ENCODE peak calls at places on chromosomes 3 and 15, in ten cellular contexts. One of them, this sample, is unnamed.

GRCh38 chr3:63500196-63500595 is 152.3 kb upstream of the SNTN start:
- DNase-seq in breast epithelium: no peak
- DNase-seq in sigmoid colon: no peak
- DNase-seq in transverse colon: peak
- DNase-seq in Panc1: no peak
- DNase-seq in K562: no peak
- DNase-seq in SK-N-SH: no peak
- DNase-seq in GM23338: no peak
- DNase-seq in esophagus muscularis mucosa: no peak
- DNase-seq in endothelial cell of umbilical vein: no peak
- DNase-seq in this sample: no peak

GRCh38 chr15:62711691-62712454 is 330.7 kb upstream of the TPM1 start:
- DNase-seq in esophagus muscularis mucosa: no peak
- DNase-seq in Panc1: no peak
- DNase-seq in K562: no peak
- DNase-seq in sigmoid colon: no peak
- DNase-seq in endothelial cell of umbilical vein: peak
- DNase-seq in breast epithelium: no peak
- DNase-seq in SK-N-SH: no peak
- DNase-seq in transverse colon: no peak
- DNase-seq in GM23338: no peak
- DNase-seq in this sample: no peak

GRCh38 chr3:98038241-98038640 is 3.1 kb upstream of the GABRR3 start:
- DNase-seq in K562: no peak
- DNase-seq in sigmoid colon: no peak
- DNase-seq in transverse colon: no peak
- DNase-seq in Panc1: no peak
- DNase-seq in breast epithelium: no peak
- DNase-seq in SK-N-SH: no peak
- DNase-seq in endothelial cell of umbilical vein: no peak
- DNase-seq in esophagus muscularis mucosa: no peak
- DNase-seq in GM23338: no peak
- DNase-seq in this sample: no peak

GRCh38 chr15:55588070-55588817 is at the start of gene PYGO1:
- DNase-seq in endothelial cell of umbilical vein: peak
- DNase-seq in SK-N-SH: peak
- DNase-seq in GM23338: peak
- DNase-seq in K562: peak
- DNase-seq in sigmoid colon: peak
- DNase-seq in Panc1: no peak
- DNase-seq in breast epithelium: no peak
- DNase-seq in transverse colon: peak
- DNase-seq in esophagus muscularis mucosa: no peak
- DNase-seq in this sample: no peak

GRCh38 chr15:85525755-85526154 is 145.4 kb downstream of the AKAP13 start:
- DNase-seq in Panc1: no peak
- DNase-seq in breast epithelium: no peak
- DNase-seq in SK-N-SH: no peak
- DNase-seq in K562: no peak
- DNase-seq in endothelial cell of umbilical vein: no peak
- DNase-seq in GM23338: no peak
- DNase-seq in transverse colon: no peak
- DNase-seq in sigmoid colon: no peak
- DNase-seq in esophagus muscularis mucosa: no peak
- DNase-seq in this sample: no peak

GRCh38 chr3:10602769-10603768 is 97.7 kb upstream of the ATP2B2 start:
- DNase-seq in GM23338: no peak
- DNase-seq in SK-N-SH: no peak
- DNase-seq in esophagus muscularis mucosa: no peak
- DNase-seq in K562: no peak
- DNase-seq in transverse colon: no peak
- DNase-seq in breast epithelium: no peak
- DNase-seq in endothelial cell of umbilical vein: no peak
- DNase-seq in Panc1: no peak
- DNase-seq in sigmoid colon: no peak
- DNase-seq in this sample: no peak

GRCh38 chr3:9036327-9037112 is 73.2 kb upstream of the RAD18 start:
- DNase-seq in SK-N-SH: peak
- DNase-seq in breast epithelium: no peak
- DNase-seq in esophagus muscularis mucosa: no peak
- DNase-seq in GM23338: no peak
- DNase-seq in endothelial cell of umbilical vein: no peak
- DNase-seq in K562: no peak
- DNase-seq in sigmoid colon: peak
- DNase-seq in transverse colon: peak
- DNase-seq in Panc1: no peak
- DNase-seq in this sample: no peak

GRCh38 chr3:40930131-40930538 is 269.2 kb upstream of the CTNNB1 start:
- DNase-seq in esophagus muscularis mucosa: no peak
- DNase-seq in sigmoid colon: no peak
- DNase-seq in SK-N-SH: no peak
- DNase-seq in GM23338: no peak
- DNase-seq in endothelial cell of umbilical vein: no peak
- DNase-seq in K562: no peak
- DNase-seq in transverse colon: no peak
- DNase-seq in breast epithelium: no peak
- DNase-seq in Panc1: no peak
- DNase-seq in this sample: no peak

GRCh38 chr3:149555941-149556340 is 81.4 kb downstream of the TM4SF4 start:
- DNase-seq in sigmoid colon: no peak
- DNase-seq in Panc1: no peak
- DNase-seq in SK-N-SH: no peak
- DNase-seq in transverse colon: no peak
- DNase-seq in esophagus muscularis mucosa: no peak
- DNase-seq in breast epithelium: no peak
- DNase-seq in endothelial cell of umbilical vein: no peak
- DNase-seq in K562: no peak
- DNase-seq in GM23338: no peak
- DNase-seq in this sample: no peak

GRCh38 chr3:149554826-149555225 is 80.3 kb downstream of the TM4SF4 start:
- DNase-seq in GM23338: no peak
- DNase-seq in Panc1: peak
- DNase-seq in endothelial cell of umbilical vein: peak
- DNase-seq in SK-N-SH: no peak
- DNase-seq in sigmoid colon: no peak
- DNase-seq in breast epithelium: no peak
- DNase-seq in esophagus muscularis mucosa: no peak
- DNase-seq in K562: no peak
- DNase-seq in transverse colon: peak
- DNase-seq in this sample: no peak

GRCh38 chr3:149552700-149553099 is 78.2 kb downstream of the TM4SF4 start:
- DNase-seq in K562: no peak
- DNase-seq in Panc1: no peak
- DNase-seq in esophagus muscularis mucosa: no peak
- DNase-seq in breast epithelium: no peak
- DNase-seq in SK-N-SH: no peak
- DNase-seq in sigmoid colon: no peak
- DNase-seq in transverse colon: no peak
- DNase-seq in GM23338: no peak
- DNase-seq in endothelial cell of umbilical vein: no peak
- DNase-seq in this sample: no peak

GRCh38 chr3:149551500-149551899 is 77.0 kb downstream of the TM4SF4 start:
- DNase-seq in SK-N-SH: no peak
- DNase-seq in sigmoid colon: no peak
- DNase-seq in endothelial cell of umbilical vein: no peak
- DNase-seq in esophagus muscularis mucosa: no peak
- DNase-seq in GM23338: no peak
- DNase-seq in K562: no peak
- DNase-seq in transverse colon: no peak
- DNase-seq in Panc1: no peak
- DNase-seq in breast epithelium: no peak
- DNase-seq in this sample: no peak

GRCh38 chr3:149553781-149554451 is 79.4 kb downstream of the TM4SF4 start:
- DNase-seq in Panc1: no peak
- DNase-seq in SK-N-SH: peak
- DNase-seq in sigmoid colon: peak
- DNase-seq in GM23338: no peak
- DNase-seq in esophagus muscularis mucosa: no peak
- DNase-seq in K562: no peak
- DNase-seq in endothelial cell of umbilical vein: peak
- DNase-seq in transverse colon: peak
- DNase-seq in breast epithelium: no peak
- DNase-seq in this sample: no peak
- TF ChIP-seq POLR2AphosphoS5 in Panc1: no peak
- TF ChIP-seq POLR2AphosphoS5 in SK-N-SH: peak
- TF ChIP-seq POLR2AphosphoS5 in sigmoid colon: peak
- TF ChIP-seq POLR2AphosphoS5 in GM23338: no peak
- TF ChIP-seq POLR2AphosphoS5 in esophagus muscularis mucosa: peak
- TF ChIP-seq POLR2AphosphoS5 in K562: no peak
- TF ChIP-seq POLR2AphosphoS5 in endothelial cell of umbilical vein: peak
- TF ChIP-seq POLR2AphosphoS5 in transverse colon: peak
- TF ChIP-seq POLR2AphosphoS5 in breast epithelium: peak
- TF ChIP-seq POLR2AphosphoS5 in this sample: no peak

DNA sequence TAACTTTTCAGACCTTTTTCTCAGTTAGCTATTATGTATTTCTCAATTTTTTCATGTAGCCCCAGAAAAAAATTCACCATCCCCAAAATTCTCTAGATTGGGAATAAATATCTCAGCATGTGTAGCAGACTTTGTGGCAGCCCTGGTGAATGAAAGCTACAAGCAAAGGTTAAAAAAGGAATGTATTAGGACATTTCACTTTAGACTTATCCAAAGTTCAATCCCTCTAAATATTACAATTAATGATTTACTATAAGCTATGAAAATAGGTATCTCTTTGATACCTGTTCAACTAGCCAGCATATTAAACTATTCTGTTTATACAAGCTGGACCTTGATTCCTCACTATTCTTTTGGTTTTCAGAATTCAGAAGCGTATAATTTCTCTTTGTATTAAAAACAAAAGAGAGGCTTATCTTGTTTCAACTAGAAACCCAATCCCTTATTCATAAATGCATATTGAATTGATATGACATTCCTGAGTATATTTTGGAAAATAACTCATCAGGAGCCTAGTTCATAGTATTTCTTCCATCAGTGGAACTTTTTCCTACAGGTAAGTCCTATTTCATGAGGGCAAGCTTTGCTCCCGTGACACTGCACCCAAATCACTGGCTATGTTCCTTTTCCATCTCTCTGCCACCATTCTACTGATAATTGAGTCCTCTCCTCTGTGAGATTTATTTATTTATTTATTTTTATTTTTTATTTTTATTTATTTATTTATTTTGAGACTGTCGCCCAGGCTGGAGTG is 38.0 kb downstream of the WDR72 start:
- DNase-seq in breast epithelium: no peak
- DNase-seq in GM23338: no peak
- DNase-seq in Panc1: no peak
- DNase-seq in transverse colon: no peak
- DNase-seq in sigmoid colon: no peak
- DNase-seq in SK-N-SH: no peak
- DNase-seq in endothelial cell of umbilical vein: no peak
- DNase-seq in K562: no peak
- DNase-seq in esophagus muscularis mucosa: no peak
- DNase-seq in this sample: no peak
- TF ChIP-seq POLR2AphosphoS5 in breast epithelium: no peak
- TF ChIP-seq POLR2AphosphoS5 in GM23338: no peak
- TF ChIP-seq POLR2AphosphoS5 in Panc1: no peak
- TF ChIP-seq POLR2AphosphoS5 in transverse colon: no peak
- TF ChIP-seq POLR2AphosphoS5 in sigmoid colon: no peak
- TF ChIP-seq POLR2AphosphoS5 in SK-N-SH: no peak
- TF ChIP-seq POLR2AphosphoS5 in endothelial cell of umbilical vein: no peak
- TF ChIP-seq POLR2AphosphoS5 in K562: no peak
- TF ChIP-seq POLR2AphosphoS5 in esophagus muscularis mucosa: no peak
- TF ChIP-seq POLR2AphosphoS5 in this sample: no peak

GRCh38 chr15:45340429-45340828 is 37.9 kb downstream of the GATM start:
- DNase-seq in Panc1: no peak
- DNase-seq in K562: no peak
- DNase-seq in GM23338: no peak
- DNase-seq in breast epithelium: no peak
- DNase-seq in endothelial cell of umbilical vein: no peak
- DNase-seq in sigmoid colon: no peak
- DNase-seq in transverse colon: no peak
- DNase-seq in esophagus muscularis mucosa: no peak
- DNase-seq in SK-N-SH: no peak
- DNase-seq in this sample: no peak

GRCh38 chr15:45341775-45342174 is 36.6 kb downstream of the GATM start:
- DNase-seq in Panc1: no peak
- DNase-seq in breast epithelium: no peak
- DNase-seq in SK-N-SH: no peak
- DNase-seq in sigmoid colon: no peak
- DNase-seq in transverse colon: no peak
- DNase-seq in endothelial cell of umbilical vein: no peak
- DNase-seq in GM23338: no peak
- DNase-seq in K562: no peak
- DNase-seq in esophagus muscularis mucosa: no peak
- DNase-seq in this sample: no peak

GRCh38 chr15:45333550-45333949 is 44.8 kb downstream of the GATM start:
- DNase-seq in breast epithelium: no peak
- DNase-seq in endothelial cell of umbilical vein: no peak
- DNase-seq in esophagus muscularis mucosa: no peak
- DNase-seq in Panc1: no peak
- DNase-seq in sigmoid colon: peak
- DNase-seq in SK-N-SH: peak
- DNase-seq in transverse colon: peak
- DNase-seq in K562: no peak
- DNase-seq in GM23338: no peak
- DNase-seq in this sample: no peak

GRCh38 chr15:45337224-45337623 is 41.1 kb downstream of the GATM start:
- DNase-seq in sigmoid colon: no peak
- DNase-seq in SK-N-SH: no peak
- DNase-seq in GM23338: no peak
- DNase-seq in Panc1: no peak
- DNase-seq in esophagus muscularis mucosa: no peak
- DNase-seq in endothelial cell of umbilical vein: no peak
- DNase-seq in K562: no peak
- DNase-seq in transverse colon: no peak
- DNase-seq in breast epithelium: no peak
- DNase-seq in this sample: no peak

DNA sequence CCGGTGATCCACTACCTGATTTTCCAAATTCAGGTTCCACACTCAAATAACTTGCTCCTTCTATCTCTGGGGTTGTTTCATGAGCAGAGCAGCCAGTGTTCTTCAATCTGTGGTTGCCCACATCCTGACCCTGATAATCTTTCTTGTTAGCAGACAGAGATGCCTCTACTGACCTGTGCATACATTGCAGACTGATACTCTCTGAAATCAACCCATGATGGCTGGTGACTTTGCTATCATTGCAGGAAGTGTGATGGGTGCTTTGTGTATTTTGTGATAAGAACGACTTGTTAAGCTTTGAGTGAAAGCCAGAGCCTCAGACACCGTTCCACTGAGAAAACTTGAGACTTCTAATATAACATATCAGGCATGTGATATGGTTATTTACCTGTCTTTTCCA is 39.9 kb downstream of the GATM start:
- DNase-seq in SK-N-SH: no peak
- DNase-seq in breast epithelium: no peak
- DNase-seq in GM23338: no peak
- DNase-seq in esophagus muscularis mucosa: no peak
- DNase-seq in sigmoid colon: no peak
- DNase-seq in K562: no peak
- DNase-seq in endothelial cell of umbilical vein: no peak
- DNase-seq in transverse colon: no peak
- DNase-seq in Panc1: no peak
- DNase-seq in this sample: no peak
- TF ChIP-seq POLR2AphosphoS5 in SK-N-SH: no peak
- TF ChIP-seq POLR2AphosphoS5 in breast epithelium: no peak
- TF ChIP-seq POLR2AphosphoS5 in GM23338: no peak
- TF ChIP-seq POLR2AphosphoS5 in esophagus muscularis mucosa: no peak
- TF ChIP-seq POLR2AphosphoS5 in sigmoid colon: no peak
- TF ChIP-seq POLR2AphosphoS5 in K562: no peak
- TF ChIP-seq POLR2AphosphoS5 in endothelial cell of umbilical vein: no peak
- TF ChIP-seq POLR2AphosphoS5 in transverse colon: no peak
- TF ChIP-seq POLR2AphosphoS5 in Panc1: no peak
- TF ChIP-seq POLR2AphosphoS5 in this sample: no peak

DNA sequence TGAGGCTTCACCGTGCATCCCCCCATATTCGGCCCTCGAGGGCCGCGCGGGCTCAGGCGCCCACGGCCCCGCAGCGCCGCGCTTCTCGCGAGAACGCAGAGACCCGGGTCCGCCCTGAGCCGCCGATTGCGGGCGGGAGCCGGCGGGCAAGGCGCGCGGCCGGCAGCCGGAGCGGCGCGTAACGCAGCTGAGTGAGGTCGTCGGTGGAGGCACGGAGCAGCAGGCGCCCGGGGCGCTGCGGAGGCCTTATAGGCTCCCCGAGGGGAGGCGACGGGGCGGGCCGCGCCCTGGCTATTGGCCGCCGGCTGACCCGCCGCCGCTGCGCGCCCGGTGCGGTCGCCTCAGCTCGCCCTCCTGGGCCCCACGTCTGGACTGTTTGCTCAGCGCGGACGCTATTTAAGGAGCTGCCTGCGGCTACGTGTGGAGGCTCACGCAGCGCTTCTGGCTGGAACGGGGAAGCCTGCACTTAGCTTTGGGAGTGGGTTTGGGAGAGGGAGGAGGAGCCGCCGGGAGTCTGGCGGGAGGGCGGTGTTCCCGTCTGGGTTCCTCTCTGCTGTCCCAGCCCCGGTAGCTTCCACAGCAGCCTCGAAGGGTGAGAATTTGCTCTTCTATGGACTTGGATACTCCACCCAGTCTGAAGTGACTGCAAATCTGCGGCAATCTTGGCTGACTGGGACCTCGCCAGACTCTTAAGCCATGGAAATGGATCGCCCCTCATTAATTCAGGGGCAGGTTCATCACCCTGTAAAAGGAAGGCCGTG is at the start of gene PLOD2:
- DNase-seq in GM23338: peak
- DNase-seq in esophagus muscularis mucosa: no peak
- DNase-seq in endothelial cell of umbilical vein: peak
- DNase-seq in K562: peak
- DNase-seq in sigmoid colon: peak
- DNase-seq in SK-N-SH: peak
- DNase-seq in transverse colon: peak
- DNase-seq in breast epithelium: peak
- DNase-seq in Panc1: no peak
- DNase-seq in this sample: no peak
- TF ChIP-seq POLR2AphosphoS5 in GM23338: peak
- TF ChIP-seq POLR2AphosphoS5 in esophagus muscularis mucosa: peak
- TF ChIP-seq POLR2AphosphoS5 in endothelial cell of umbilical vein: peak
- TF ChIP-seq POLR2AphosphoS5 in K562: no peak
- TF ChIP-seq POLR2AphosphoS5 in sigmoid colon: peak
- TF ChIP-seq POLR2AphosphoS5 in SK-N-SH: no peak
- TF ChIP-seq POLR2AphosphoS5 in transverse colon: peak
- TF ChIP-seq POLR2AphosphoS5 in breast epithelium: peak
- TF ChIP-seq POLR2AphosphoS5 in Panc1: peak
- TF ChIP-seq POLR2AphosphoS5 in this sample: peak

This sample was measured in vagina.